ENCODE peak calls at places on chromosome 17, in ten cellular contexts. S, E, Y, Q, X, H, M, C, V and D are unnamed samples. For H3K9me3, the result is how much of the 10 kb centered on the place peaks cover.

GRCh38 chr17:55341432-55341831 is 76.7 kb downstream of the HLF start:
- DNase-seq in S (no peak), E (no peak), Y (no peak), Q (no peak), X (no peak), H (no peak), M (no peak), C (no peak), V (no peak), D (no peak)

GRCh38 chr17:59097876-59098275 is 8.8 kb downstream of the TRIM37 start:
- DNase-seq in S (no peak), E (no peak), Y (no peak), Q (no peak), X (no peak), H (no peak), M (no peak), C (no peak), V (no peak), D (no peak)

GRCh38 chr17:1545618-1546017 is 17.0 kb downstream of the PITPNA start:
- DNase-seq in S (no peak), E (no peak), Y (no peak), Q (peak), X (no peak), H (no peak), M (no peak), C (no peak), V (no peak), D (no peak)

GRCh38 chr17:17562145-17562529 is 29.4 kb downstream of the PEMT start:
- DNase-seq in S (no peak), E (no peak), Y (no peak), Q (no peak), X (no peak), H (no peak), M (no peak), C (no peak), V (no peak), D (no peak)

GRCh38 chr17:50956409-50956749 is 90.2 kb upstream of the TOB1 start:
- DNase-seq in S (no peak), E (no peak), Y (no peak), Q (no peak), X (no peak), H (no peak), M (no peak), C (no peak), V (no peak), D (no peak)

GRCh38 chr17:2067559-2067958 is 12.7 kb downstream of the HIC1 start:
- DNase-seq in S (no peak), E (no peak), Y (no peak), Q (no peak), X (no peak), H (no peak), M (no peak), C (peak), V (no peak), D (no peak)

GRCh38 chr17:61766520-61766919 is 96.8 kb downstream of the BRIP1 start:
- DNase-seq in S (no peak), E (no peak), Y (no peak), Q (no peak), X (no peak), H (no peak), M (peak), C (no peak), V (no peak), D (no peak)

GRCh38 chr17:31593806-31594205 is 202.3 kb downstream of the RAB11FIP4 start:
- DNase-seq in S (no peak), E (no peak), Y (no peak), Q (no peak), X (no peak), H (no peak), M (no peak), C (no peak), V (no peak), D (no peak)

GRCh38 chr17:28737316-28737715 is 6.5 kb upstream of the TRAF4 start:
- DNase-seq in S (no peak), E (no peak), Y (no peak), Q (no peak), X (no peak), H (no peak), M (no peak), C (no peak), V (no peak), D (no peak)

GRCh38 chr17:16189791-16190348 is 25.5 kb downstream of the NCOR1 start:
- DNase-seq in S (no peak), E (no peak), Y (no peak), Q (no peak), X (no peak), H (no peak), M (no peak), C (no peak), V (no peak), D (no peak)

DNA sequence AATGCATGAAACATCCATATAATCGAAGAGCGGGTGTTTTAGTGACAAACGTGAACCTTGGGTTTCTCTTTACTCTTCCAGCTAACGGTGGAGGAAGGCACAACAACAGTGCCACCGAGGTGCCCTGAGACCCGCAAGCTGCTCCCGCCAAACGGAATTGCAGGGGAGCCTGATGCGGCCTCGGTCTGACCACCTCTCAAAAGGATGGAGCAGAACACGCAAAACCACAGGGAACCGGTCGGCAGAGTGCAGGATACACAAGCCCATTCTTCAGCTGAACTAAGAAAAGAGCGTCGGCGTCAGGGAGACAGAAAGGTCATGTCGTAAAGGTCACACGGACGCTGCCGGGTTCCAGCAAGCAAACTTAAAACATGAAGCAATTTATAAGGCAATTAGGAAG is 109.5 kb upstream of the ZNF750 start:
- DNase-seq in S (no peak), E (no peak), Y (peak), Q (no peak), X (no peak), H (no peak), M (no peak), C (no peak), V (no peak), D (no peak)
- H3K9me3 ChIP-seq in S (half or more), E (under half), Y (under half), Q (under half), X (under half), H (under half), M (under half), C (under half), V (under half), D (half or more)

DNA sequence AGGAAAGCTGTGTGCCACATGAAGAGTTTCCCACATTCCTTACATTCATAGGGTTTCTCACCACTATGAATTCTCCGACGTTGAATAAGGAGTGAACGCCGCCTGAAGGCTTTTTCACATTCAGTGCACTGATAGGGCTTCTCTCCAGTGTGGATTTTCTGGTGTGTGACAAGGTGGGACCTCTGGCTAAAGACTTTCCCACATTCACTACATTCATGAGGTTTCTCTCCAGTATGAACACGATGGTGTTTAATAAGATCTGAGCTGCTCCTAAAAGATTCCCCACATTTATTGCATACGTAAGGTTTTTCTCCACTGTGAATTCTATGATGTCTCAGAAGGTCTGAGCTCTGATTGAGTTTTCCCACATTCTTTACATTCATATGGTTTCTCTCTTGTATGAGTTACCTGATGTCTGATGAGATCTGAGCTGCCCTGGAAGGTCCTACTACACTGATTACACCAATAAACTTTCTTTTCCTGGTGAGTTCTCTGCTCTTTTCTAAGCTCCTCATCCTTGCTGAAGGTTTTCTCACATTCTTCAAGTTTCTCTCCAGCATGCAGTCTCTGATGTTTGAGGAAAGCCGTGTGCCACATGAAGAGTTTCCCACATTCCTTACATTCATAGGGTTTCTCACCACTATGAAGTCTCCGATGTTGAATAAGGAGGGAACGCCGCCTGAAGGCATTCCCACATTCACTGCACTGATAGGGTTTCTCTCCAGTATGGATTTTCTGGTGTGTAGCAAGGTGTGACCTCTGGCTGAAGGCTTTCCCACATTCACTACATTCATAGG is 10.0 kb downstream of the ZNF594 start:
- DNase-seq in S (no peak), E (no peak), Y (no peak), Q (no peak), X (no peak), H (no peak), M (no peak), C (no peak), V (no peak), D (peak)
- H3K9me3 ChIP-seq in S (half or more), E (under half), Y (half or more), Q (under half), X (half or more), H (half or more), M (under half), C (half or more), V (half or more), D (half or more)

GRCh38 chr17:34000639-34001038 is 254.4 kb upstream of the CCL2 start:
- DNase-seq in S (no peak), E (no peak), Y (no peak), Q (no peak), X (no peak), H (no peak), M (no peak), C (no peak), V (no peak), D (no peak)
- H3K9me3 ChIP-seq in S (under half), E (under half), Y (under half), Q (under half), X (under half), H (under half), M (under half), C (under half), V (under half), D (under half)

GRCh38 chr17:21134559-21134958 is 7.8 kb downstream of the DHRS7B start:
- DNase-seq in S (no peak), E (no peak), Y (no peak), Q (no peak), X (no peak), H (no peak), M (no peak), C (no peak), V (no peak), D (no peak)
- H3K9me3 ChIP-seq in S (under half), E (under half), Y (under half), Q (under half), X (under half), H (under half), M (under half), C (under half), V (under half), D (half or more)

DNA sequence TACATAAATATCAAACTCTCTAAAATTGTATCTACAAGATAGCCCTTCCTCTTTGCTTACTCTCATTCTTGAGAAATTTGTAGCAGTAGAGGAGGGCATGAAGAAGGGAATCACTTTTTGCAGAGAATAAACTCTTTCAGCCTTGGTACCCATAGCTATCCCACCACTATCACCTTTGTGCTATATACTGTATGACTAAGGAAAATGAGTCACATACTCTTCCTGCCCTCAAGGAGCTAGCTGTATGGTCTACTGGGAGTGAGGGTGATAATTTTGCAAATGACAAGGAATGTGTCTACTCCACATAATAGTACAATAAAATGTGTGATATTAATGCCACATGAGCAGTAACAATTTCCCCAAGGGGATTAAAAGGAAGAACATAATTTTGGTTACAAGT is 184.6 kb upstream of the WSB1 start:
- DNase-seq in S (no peak), E (no peak), Y (no peak), Q (no peak), X (no peak), H (no peak), M (no peak), C (no peak), V (no peak), D (no peak)
- H3K9me3 ChIP-seq in S (under half), E (under half), Y (under half), Q (under half), X (under half), H (under half), M (under half), C (under half), V (under half), D (half or more)

GRCh38 chr17:27158390-27158789 is 135.5 kb upstream of the WSB1 start:
- DNase-seq in S (no peak), E (no peak), Y (no peak), Q (no peak), X (no peak), H (no peak), M (no peak), C (no peak), V (no peak), D (no peak)

GRCh38 chr17:27155866-27156265 is 138.0 kb upstream of the WSB1 start:
- DNase-seq in S (no peak), E (no peak), Y (peak), Q (no peak), X (no peak), H (no peak), M (no peak), C (no peak), V (no peak), D (no peak)

GRCh38 chr17:27157898-27158297 is 136.0 kb upstream of the WSB1 start:
- DNase-seq in S (no peak), E (no peak), Y (no peak), Q (no peak), X (no peak), H (no peak), M (no peak), C (no peak), V (no peak), D (no peak)

GRCh38 chr17:27153005-27153404 is 140.9 kb upstream of the WSB1 start:
- DNase-seq in S (no peak), E (no peak), Y (no peak), Q (no peak), X (no peak), H (no peak), M (no peak), C (no peak), V (no peak), D (no peak)
- H3K9me3 ChIP-seq in S (under half), E (under half), Y (under half), Q (under half), X (under half), H (under half), M (under half), C (under half), V (under half), D (half or more)

GRCh38 chr17:5179003-5179402 is 12.7 kb downstream of the ZNF594 start:
- DNase-seq in S (no peak), E (no peak), Y (no peak), Q (no peak), X (no peak), H (no peak), M (no peak), C (no peak), V (no peak), D (no peak)
- H3K9me3 ChIP-seq in S (half or more), E (under half), Y (half or more), Q (under half), X (half or more), H (half or more), M (under half), C (half or more), V (half or more), D (half or more)

GRCh38 chr17:27157297-27157696 is 136.6 kb upstream of the WSB1 start:
- DNase-seq in S (no peak), E (no peak), Y (no peak), Q (no peak), X (no peak), H (no peak), M (no peak), C (no peak), V (no peak), D (no peak)
- H3K9me3 ChIP-seq in S (under half), E (under half), Y (under half), Q (under half), X (under half), H (under half), M (under half), C (under half), V (under half), D (half or more)

DNA sequence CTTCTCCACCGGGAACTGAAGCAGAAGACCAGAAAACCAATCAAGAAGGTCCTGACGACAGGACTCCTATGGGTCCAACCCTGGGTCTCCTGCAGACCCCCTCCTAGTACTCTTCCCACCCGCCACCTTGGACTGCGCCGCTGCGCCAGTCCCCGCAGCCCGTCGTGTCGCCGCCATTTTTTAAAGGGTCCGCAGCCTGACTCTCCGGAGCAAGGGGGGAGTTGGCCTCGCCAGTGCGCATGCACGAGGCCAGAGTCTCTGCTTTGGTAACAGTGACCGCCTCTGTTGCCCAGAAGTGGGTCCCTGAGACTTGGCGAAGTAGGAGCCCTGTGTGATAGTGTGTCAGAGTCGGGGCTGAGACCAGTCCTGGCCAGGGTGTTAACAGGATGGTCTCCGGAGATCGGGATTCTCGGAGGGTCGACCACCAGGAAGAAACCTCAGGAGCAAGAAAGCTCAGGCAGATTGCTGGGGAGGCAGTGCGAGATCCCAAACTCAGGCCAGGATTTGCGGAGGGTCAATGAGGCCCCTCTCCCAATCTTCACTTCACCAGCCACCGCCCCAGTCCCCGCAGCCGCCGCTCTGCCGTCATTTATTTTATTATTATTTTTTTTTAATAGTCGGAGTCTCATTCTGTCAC is 612.5 kb downstream of the KCNJ18 start:
- DNase-seq in S (no peak), E (no peak), Y (no peak), Q (no peak), X (no peak), H (no peak), M (no peak), C (no peak), V (no peak), D (no peak)
- H3K9me3 ChIP-seq in S (under half), E (under half), Y (under half), Q (under half), X (under half), H (under half), M (under half), C (under half), V (under half), D (under half)